ENCODE peak calls at places on chromosomes 5 and 9, in seven cellular contexts. D is Peyer's patch, O is NB4, F is K562, G is spleen, H is IMR-90, X is heart left ventricle. Y is an unnamed sample.

GRCh38 chr5:67886761-67887160 is 328.8 kb upstream of the PIK3R1 start:
- DNase-seq in D (no peak), O (no peak), F (no peak), G (no peak), H (no peak), X (no peak), Y (no peak)

GRCh38 chr5:146632620-146633019 is 116.6 kb upstream of the GPR151 start:
- DNase-seq in D (no peak), O (no peak), F (no peak), G (no peak), H (no peak), X (no peak), Y (no peak)

GRCh38 chr5:133801431-133801830 is 167.0 kb downstream of the C5orf15 start:
- DNase-seq in D (no peak), O (no peak), F (no peak), G (peak), H (no peak), X (no peak), Y (no peak)

GRCh38 chr5:175861337-175862130 is 9.8 kb upstream of the CPLX2 start:
- DNase-seq in D (no peak), O (no peak), F (no peak), G (peak), H (no peak), X (no peak), Y (no peak)

GRCh38 chr5:133925866-133926488 is 42.4 kb downstream of the C5orf15 start:
- DNase-seq in D (no peak), O (peak), F (no peak), G (no peak), H (peak), X (no peak), Y (no peak)

GRCh38 chr5:2872676-2873075 is 121.2 kb upstream of the IRX2 start:
- DNase-seq in D (no peak), O (no peak), F (no peak), G (no peak), H (no peak), X (no peak), Y (no peak)

GRCh38 chr5:128695791-128696520 is 157.9 kb upstream of the FBN2 start:
- DNase-seq in D (no peak), O (no peak), F (no peak), G (no peak), H (peak), X (no peak), Y (no peak)

GRCh38 chr5:147966326-147966725 is 60.0 kb upstream of the C5orf46 start:
- DNase-seq in D (no peak), O (no peak), F (no peak), G (no peak), H (no peak), X (no peak), Y (no peak)

GRCh38 chr9:110835859-110836271 is 167.3 kb downstream of the MUSK start:
- DNase-seq in D (no peak), O (no peak), F (no peak), G (no peak), H (peak), X (no peak), Y (peak)

GRCh38 chr9:120917989-120918630 is 8.5 kb downstream of the TRAF1 start:
- DNase-seq in D (no peak), O (no peak), F (no peak), G (no peak), H (no peak), X (no peak), Y (no peak)

GRCh38 chr9:84070590-84070989 is 90.0 kb downstream of the RMI1 start:
- DNase-seq in D (no peak), O (no peak), F (peak), G (no peak), H (no peak), X (no peak), Y (no peak)

GRCh38 chr5:53071298-53071697 is 38.3 kb downstream of the MOCS2 start:
- DNase-seq in D (no peak), O (no peak), F (no peak), G (no peak), H (no peak), X (no peak), Y (no peak)

GRCh38 chr9:16272766-16273165 is 597.7 kb downstream of the BNC2 start:
- DNase-seq in D (no peak), O (no peak), F (no peak), G (no peak), H (no peak), X (no peak), Y (no peak)

GRCh38 chr5:175690586-175690985 is 32.7 kb downstream of the HRH2 start:
- DNase-seq in D (no peak), O (no peak), F (no peak), G (peak), H (no peak), X (peak), Y (no peak)

GRCh38 chr9:98236881-98237487 is 18.5 kb downstream of the TBC1D2 start:
- DNase-seq in D (no peak), O (peak), F (no peak), G (no peak), H (no peak), X (no peak), Y (no peak)

GRCh38 chr5:93585054-93585751 is 2.2 kb downstream of the NR2F1 start:
- DNase-seq in D (no peak), O (peak), F (no peak), G (no peak), H (no peak), X (no peak), Y (no peak)

GRCh38 chr5:151923865-151924264 is 786 bp downstream of the GLRA1 start:
- DNase-seq in D (no peak), O (peak), F (peak), G (no peak), H (no peak), X (no peak), Y (no peak)

GRCh38 chr5:51242453-51242852 is 140.8 kb upstream of the ISL1 start:
- DNase-seq in D (no peak), O (no peak), F (no peak), G (no peak), H (no peak), X (no peak), Y (no peak)

GRCh38 chr5:134458234-134458633 is 46.6 kb upstream of the CDKN2AIPNL start:
- DNase-seq in D (no peak), O (no peak), F (no peak), G (peak), H (peak), X (peak), Y (no peak)

GRCh38 chr5:122726990-122727616 is 47.8 kb upstream of the SNX2 start:
- DNase-seq in D (no peak), O (no peak), F (no peak), G (no peak), H (peak), X (no peak), Y (peak)

GRCh38 chr5:160434022-160434531 is 12.4 kb downstream of the PTTG1 start:
- DNase-seq in D (no peak), O (no peak), F (peak), G (peak), H (no peak), X (no peak), Y (no peak)

GRCh38 chr9:94861589-94862241 is 135.2 kb downstream of the AOPEP start:
- DNase-seq in D (no peak), O (peak), F (no peak), G (no peak), H (peak), X (no peak), Y (no peak)

GRCh38 chr5:109316631-109317030 is 93.1 kb downstream of the PJA2 start:
- DNase-seq in D (no peak), O (no peak), F (no peak), G (no peak), H (peak), X (no peak), Y (peak)

GRCh38 chr5:132268698-132269551 is 11.4 kb downstream of the PDLIM4 start:
- DNase-seq in D (no peak), O (no peak), F (no peak), G (peak), H (peak), X (no peak), Y (no peak)

GRCh38 chr5:84374568-84374967 is 10.1 kb downstream of the EDIL3 start:
- DNase-seq in D (no peak), O (no peak), F (no peak), G (no peak), H (no peak), X (no peak), Y (no peak)

GRCh38 chr5:134370306-134370870 is 981 bp upstream of the UBE2B start:
- DNase-seq in D (no peak), O (no peak), F (peak), G (no peak), H (no peak), X (no peak), Y (no peak)

GRCh38 chr5:39473156-39473779 is 48.5 kb upstream of the DAB2 start:
- DNase-seq in D (no peak), O (no peak), F (no peak), G (no peak), H (peak), X (no peak), Y (no peak)

GRCh38 chr9:6080154-6080716 is 64.8 kb upstream of the RANBP6 start:
- DNase-seq in D (peak), O (peak), F (peak), G (peak), H (peak), X (peak), Y (peak)
- TF ChIP-seq POLR2A in D (no peak), O (peak), F (peak), G (no peak), H (no peak), X (peak), Y (no peak)

GRCh38 chr5:855771-856530 is 5.2 kb upstream of the ZDHHC11 start:
- DNase-seq in D (no peak), O (peak), F (no peak), G (peak), H (no peak), X (peak), Y (no peak)
- TF ChIP-seq POLR2A in D (no peak), O (no peak), F (no peak), G (no peak), H (no peak), X (no peak), Y (no peak)

DNA sequence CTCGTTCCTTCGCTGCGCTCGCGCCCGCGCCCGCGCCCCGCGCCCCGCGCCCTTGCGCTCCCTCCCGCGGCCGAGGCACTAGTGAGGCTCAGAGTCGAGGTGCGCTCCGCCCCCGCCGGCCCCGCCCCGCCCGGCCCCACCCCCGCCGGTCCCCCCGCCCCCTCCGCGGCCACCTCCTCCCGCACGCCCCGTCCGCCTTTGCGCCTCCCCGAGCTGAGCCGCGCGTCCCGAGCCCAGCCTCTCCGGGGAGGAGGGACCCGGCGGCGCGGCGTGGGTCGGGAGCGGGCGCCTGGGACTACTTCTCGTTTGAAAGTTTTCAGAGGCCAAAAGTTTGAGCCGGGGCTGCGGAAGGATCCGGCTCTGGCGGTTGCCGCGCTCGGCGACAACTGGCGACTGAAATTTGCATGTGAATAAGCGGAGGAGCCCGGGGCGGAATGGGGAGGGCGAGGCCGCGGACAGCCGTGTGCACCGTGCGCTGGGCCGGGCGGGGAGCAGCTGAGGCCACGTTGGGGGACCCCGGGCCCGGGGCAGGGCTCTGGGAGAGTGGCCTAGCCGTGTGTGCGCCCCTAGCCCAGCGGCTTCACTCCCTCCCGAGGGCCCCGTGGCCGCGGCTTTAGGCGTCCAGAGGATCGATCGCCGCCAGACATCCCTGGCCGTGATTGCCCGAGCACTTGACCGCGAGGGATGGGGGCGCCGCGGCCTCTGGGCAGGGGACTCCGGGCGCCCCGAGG is at the start of gene NOTCH1:
- DNase-seq in D (peak), O (peak), F (peak), G (peak), H (peak), X (peak), Y (peak)
- TF ChIP-seq POLR2A in D (no peak), O (peak), F (peak), G (peak), H (no peak), X (peak), Y (peak)

DNA sequence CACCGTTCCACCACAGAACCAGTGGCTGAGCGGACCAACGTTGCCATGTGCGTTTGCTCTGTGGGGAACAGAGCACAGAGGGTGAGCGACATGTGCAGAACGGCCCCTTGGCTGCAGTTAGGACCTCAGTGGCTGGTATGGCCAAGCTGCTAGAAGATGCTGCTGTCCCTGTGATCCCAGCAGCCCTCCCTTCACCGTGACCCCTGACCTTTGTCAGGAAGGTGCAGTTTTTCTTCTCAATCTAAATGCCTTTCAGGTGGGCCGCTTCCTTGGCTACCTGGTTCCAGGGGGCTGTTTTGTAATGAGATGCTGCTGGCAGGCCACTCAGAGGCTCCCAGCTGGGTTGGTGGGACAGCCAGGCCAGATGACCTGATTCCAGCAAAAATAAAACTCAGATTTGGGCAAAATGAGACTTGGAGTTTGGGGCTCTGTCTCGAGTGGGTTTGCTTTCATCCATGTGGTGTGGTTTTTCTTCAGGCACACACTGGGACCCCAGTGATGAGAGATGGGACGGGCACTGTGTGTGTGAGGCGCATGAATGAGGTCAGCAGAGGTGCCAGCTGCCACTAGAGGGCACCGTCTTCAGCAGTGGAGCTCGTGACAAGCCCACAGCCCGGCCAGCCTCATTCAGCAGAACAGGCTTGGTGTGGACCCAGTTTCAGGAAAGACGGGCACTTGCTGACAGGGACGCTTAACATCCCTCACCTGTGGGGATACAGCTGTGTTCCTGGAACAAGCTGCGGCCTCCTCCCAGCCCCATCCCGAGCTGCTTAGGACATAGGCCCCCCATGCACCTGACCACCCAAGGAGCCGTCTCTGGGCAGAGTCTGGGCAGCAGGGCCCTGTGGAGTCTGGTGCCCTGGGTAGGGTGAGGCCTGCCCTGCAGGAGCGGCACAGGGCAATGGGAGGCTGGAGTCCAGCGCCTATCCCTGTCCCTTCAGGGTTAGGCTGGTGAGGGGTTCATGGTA is 4.1 kb downstream of the MRPS2 start:
- DNase-seq in D (peak), O (peak), F (peak), G (peak), H (peak), X (peak), Y (peak)
- TF ChIP-seq POLR2A in D (no peak), O (no peak), F (peak), G (no peak), H (no peak), X (no peak), Y (no peak)

GRCh38 chr9:124259273-124260078 is 1.7 kb downstream of the NEK6 start:
- DNase-seq in D (peak), O (peak), F (peak), G (peak), H (peak), X (peak), Y (peak)
- TF ChIP-seq POLR2A in D (no peak), O (no peak), F (no peak), G (no peak), H (peak), X (no peak), Y (no peak)

GRCh38 chr9:116232425-116233159 is 79.0 kb downstream of the PAPPA start:
- DNase-seq in D (no peak), O (no peak), F (no peak), G (no peak), H (peak), X (no peak), Y (peak)
- TF ChIP-seq POLR2A in D (no peak), O (no peak), F (no peak), G (no peak), H (no peak), X (no peak), Y (no peak)

GRCh38 chr5:41869739-41870620 is at the start of gene OXCT1:
- DNase-seq in D (peak), O (peak), F (peak), G (peak), H (peak), X (peak), Y (peak)
- TF ChIP-seq POLR2A in D (peak), O (no peak), F (peak), G (peak), H (peak), X (peak), Y (peak)

DNA sequence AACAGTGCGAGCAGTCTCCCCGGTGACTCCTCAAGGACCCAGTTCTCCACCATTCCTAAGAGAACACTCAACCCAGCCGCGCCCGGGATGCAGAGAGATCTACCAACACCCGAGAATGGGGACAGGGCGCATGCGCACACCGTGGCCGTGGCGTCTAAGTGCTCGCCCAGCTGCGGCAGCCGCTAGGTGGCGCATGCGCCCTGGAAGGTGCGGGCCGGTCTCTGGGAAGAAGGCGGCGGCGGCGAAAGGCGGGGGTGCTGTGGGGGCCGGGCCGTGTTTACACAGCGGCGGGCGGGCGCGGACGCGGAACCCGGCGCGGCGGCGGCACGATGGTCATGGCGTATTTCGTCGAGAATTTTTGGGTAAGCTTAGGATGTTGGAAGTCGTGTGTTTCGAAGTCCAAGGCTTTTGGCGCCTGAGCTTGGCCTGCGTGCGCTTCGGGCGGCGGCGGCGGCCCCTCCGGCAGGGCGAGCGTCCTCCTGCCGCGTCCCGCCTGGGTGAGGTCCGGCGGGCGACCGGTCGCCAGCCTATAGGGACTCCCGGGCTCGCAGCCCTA is at the start of gene FCHO2:
- DNase-seq in D (peak), O (peak), F (peak), G (peak), H (peak), X (peak), Y (peak)
- TF ChIP-seq POLR2A in D (peak), O (peak), F (peak), G (peak), H (peak), X (peak), Y (peak)

GRCh38 chr9:278651-279050 is 64.0 kb downstream of the DOCK8 start:
- DNase-seq in D (no peak), O (peak), F (no peak), G (no peak), H (no peak), X (no peak), Y (no peak)
- TF ChIP-seq POLR2A in D (no peak), O (no peak), F (no peak), G (no peak), H (no peak), X (no peak), Y (no peak)

GRCh38 chr9:137240321-137240840 is 706 bp upstream of the TUBB4B start:
- DNase-seq in D (peak), O (peak), F (peak), G (no peak), H (peak), X (peak), Y (peak)
- TF ChIP-seq POLR2A in D (peak), O (no peak), F (peak), G (no peak), H (peak), X (peak), Y (peak)

Y was measured in H54.